ENCODE peak calls at places on chromosomes 3 and 15, in ten cellular contexts. X is activated CD4-positive, CD25-positive, alpha-beta regulatory T cell treated with anti-CD3 and anti-CD28 coated beads, Interleukin-2, amount 50 U/mL, for 16 hours; M is stromal cell of bone marrow; Q is NCI-H1092; L is HCEC 1CT; V is astrocyte of the cerebellum; K is aorta; P is SK-N-SH; D is LHCN-M2; E is A549. T is an unnamed sample.

GRCh38 chr3:107416886-107417285 is 39.6 kb downstream of the CCDC54 start:
- DNase-seq in X (no peak), M (no peak), Q (no peak), L (peak), V (no peak), K (no peak), P (no peak), D (peak), E (no peak), T (no peak)

GRCh38 chr3:88003115-88003755 is 55.6 kb downstream of the CGGBP1 start:
- DNase-seq in X (no peak), M (peak), Q (no peak), L (peak), V (peak), K (no peak), P (peak), D (peak), E (peak), T (peak)

GRCh38 chr15:39585394-39585841 is 4.5 kb downstream of the THBS1 start:
- DNase-seq in X (no peak), M (peak), Q (no peak), L (no peak), V (no peak), K (no peak), P (no peak), D (peak), E (no peak), T (no peak)

GRCh38 chr15:52496776-52497470 is 31.8 kb downstream of the MYO5A start:
- DNase-seq in X (no peak), M (peak), Q (no peak), L (peak), V (no peak), K (no peak), P (no peak), D (peak), E (no peak), T (no peak)

GRCh38 chr3:16069149-16069922 is 105.1 kb upstream of the GALNT15 start:
- DNase-seq in X (no peak), M (no peak), Q (no peak), L (peak), V (peak), K (no peak), P (no peak), D (peak), E (peak), T (no peak)

GRCh38 chr15:60691508-60692047 is 212.6 kb upstream of the ICE2 start:
- DNase-seq in X (no peak), M (no peak), Q (no peak), L (no peak), V (no peak), K (no peak), P (no peak), D (no peak), E (no peak), T (no peak)

GRCh38 chr3:66800941-66801545 is 197.1 kb upstream of the KBTBD8 start:
- DNase-seq in X (no peak), M (no peak), Q (no peak), L (peak), V (no peak), K (no peak), P (no peak), D (no peak), E (no peak), T (no peak)

GRCh38 chr3:34995771-34996430 is 643.4 kb upstream of the ARPP21 start:
- DNase-seq in X (no peak), M (no peak), Q (no peak), L (no peak), V (no peak), K (no peak), P (no peak), D (peak), E (no peak), T (no peak)

GRCh38 chr3:59522550-59522949 is 472.7 kb upstream of the CFAP20DC start:
- DNase-seq in X (no peak), M (no peak), Q (no peak), L (no peak), V (no peak), K (no peak), P (no peak), D (no peak), E (no peak), T (no peak)

GRCh38 chr3:31793821-31794220 is 187.2 kb downstream of the OSBPL10 start:
- DNase-seq in X (no peak), M (no peak), Q (no peak), L (no peak), V (no peak), K (no peak), P (no peak), D (no peak), E (no peak), T (no peak)

GRCh38 chr3:52052831-52053306 is 3.5 kb downstream of the DUSP7 start:
- DNase-seq in X (no peak), M (peak), Q (no peak), L (peak), V (no peak), K (peak), P (peak), D (peak), E (peak), T (no peak)

GRCh38 chr3:35448681-35449080 is 190.6 kb upstream of the ARPP21 start:
- DNase-seq in X (no peak), M (no peak), Q (no peak), L (no peak), V (no peak), K (no peak), P (no peak), D (no peak), E (no peak), T (no peak)

GRCh38 chr3:5479229-5479799 is 291.8 kb downstream of the EDEM1 start:
- DNase-seq in X (no peak), M (no peak), Q (no peak), L (no peak), V (no peak), K (no peak), P (no peak), D (no peak), E (no peak), T (no peak)

GRCh38 chr3:163891771-163892170 is 1186.5 kb downstream of the SI start:
- DNase-seq in X (no peak), M (no peak), Q (no peak), L (no peak), V (no peak), K (no peak), P (no peak), D (no peak), E (no peak), T (no peak)

GRCh38 chr3:29618395-29619291 is 337.8 kb downstream of the RBMS3 start:
- DNase-seq in X (no peak), M (no peak), Q (no peak), L (no peak), V (no peak), K (no peak), P (no peak), D (no peak), E (no peak), T (no peak)

GRCh38 chr3:133828576-133829309 is 23.1 kb downstream of the SRPRB start:
- DNase-seq in X (no peak), M (no peak), Q (no peak), L (no peak), V (no peak), K (no peak), P (no peak), D (no peak), E (no peak), T (no peak)

GRCh38 chr3:102512734-102513518 is 78.1 kb downstream of the ZPLD1 start:
- DNase-seq in X (no peak), M (no peak), Q (no peak), L (peak), V (no peak), K (no peak), P (no peak), D (peak), E (no peak), T (no peak)

GRCh38 chr15:40911139-40911538 is 16.9 kb downstream of the VPS18 start:
- DNase-seq in X (no peak), M (no peak), Q (no peak), L (no peak), V (no peak), K (no peak), P (peak), D (no peak), E (no peak), T (peak)

GRCh38 chr3:108453541-108454057 is 56.8 kb downstream of the MYH15 start:
- DNase-seq in X (no peak), M (peak), Q (no peak), L (peak), V (no peak), K (no peak), P (no peak), D (no peak), E (no peak), T (no peak)

GRCh38 chr3:12659316-12660015 is 4.5 kb downstream of the RAF1 start:
- DNase-seq in X (no peak), M (no peak), Q (no peak), L (peak), V (no peak), K (no peak), P (no peak), D (no peak), E (no peak), T (no peak)

GRCh38 chr15:89174476-89174875 is 46.9 kb downstream of the RLBP1 start:
- DNase-seq in X (no peak), M (no peak), Q (no peak), L (no peak), V (no peak), K (no peak), P (no peak), D (no peak), E (no peak), T (no peak)

GRCh38 chr3:155745795-155746550 is 1.1 kb upstream of the PLCH1 start:
- DNase-seq in X (no peak), M (no peak), Q (peak), L (no peak), V (no peak), K (peak), P (peak), D (no peak), E (peak), T (peak)

GRCh38 chr15:86062646-86063193 is 17.0 kb upstream of the AGBL1 start:
- DNase-seq in X (no peak), M (no peak), Q (no peak), L (no peak), V (no peak), K (no peak), P (no peak), D (no peak), E (no peak), T (no peak)

GRCh38 chr3:124832782-124833709 is 54.1 kb downstream of the ITGB5 start:
- DNase-seq in X (no peak), M (peak), Q (no peak), L (peak), V (peak), K (no peak), P (no peak), D (peak), E (no peak), T (no peak)

GRCh38 chr15:54273928-54274327 is 295.7 kb downstream of the UNC13C start:
- DNase-seq in X (no peak), M (no peak), Q (no peak), L (no peak), V (no peak), K (no peak), P (peak), D (no peak), E (no peak), T (peak)

GRCh38 chr15:31871159-31871886 is 159.0 kb upstream of the CHRNA7 start:
- DNase-seq in X (no peak), M (no peak), Q (no peak), L (no peak), V (no peak), K (no peak), P (no peak), D (no peak), E (no peak), T (no peak)

GRCh38 chr15:62147149-62148013 is 17.7 kb downstream of the C2CD4B start:
- DNase-seq in X (no peak), M (no peak), Q (no peak), L (no peak), V (no peak), K (no peak), P (no peak), D (no peak), E (no peak), T (no peak)

GRCh38 chr3:38490288-38490860 is 5.8 kb upstream of the EXOG start:
- DNase-seq in X (no peak), M (no peak), Q (no peak), L (no peak), V (no peak), K (no peak), P (no peak), D (no peak), E (no peak), T (peak)

GRCh38 chr3:89635137-89635536 is 527.7 kb downstream of the EPHA3 start:
- DNase-seq in X (no peak), M (no peak), Q (no peak), L (peak), V (no peak), K (no peak), P (no peak), D (no peak), E (no peak), T (no peak)

GRCh38 chr3:130539005-130539404 is 22.0 kb downstream of the COL6A6 start:
- DNase-seq in X (no peak), M (peak), Q (peak), L (no peak), V (no peak), K (peak), P (peak), D (peak), E (peak), T (peak)

GRCh38 chr15:25058080-25058785 is 103.4 kb downstream of the SNRPN start:
- DNase-seq in X (no peak), M (no peak), Q (no peak), L (no peak), V (no peak), K (peak), P (no peak), D (no peak), E (no peak), T (no peak)

GRCh38 chr3:80537680-80538079 is 769.9 kb upstream of the ROBO1 start:
- DNase-seq in X (no peak), M (no peak), Q (no peak), L (no peak), V (no peak), K (no peak), P (no peak), D (no peak), E (no peak), T (no peak)

GRCh38 chr3:178454714-178455113 is 81.5 kb upstream of the KCNMB2 start:
- DNase-seq in X (no peak), M (peak), Q (no peak), L (peak), V (peak), K (no peak), P (no peak), D (peak), E (no peak), T (no peak)